ENCODE peak calls at places on chromosome 5, in nine cellular contexts. D is AG04449, O is left ventricle myocardium inferior, Q is transverse colon, N is suprapubic skin, Z is lung, J is SJSA1, X is sigmoid colon, U is neuronal stem cell. T is an unnamed sample.

GRCh38 chr5:133664422-133664821 is 52.1 kb upstream of the FSTL4 start:
- DNase-seq in N (no peak), Z (peak), X (no peak), O (no peak), Q (no peak), U (no peak), J (peak), D (no peak), T (peak)

GRCh38 chr5:98415663-98416062 is 357.8 kb upstream of the RGMB start:
- DNase-seq in X (no peak), O (no peak), D (no peak), Q (no peak), J (no peak), N (no peak), U (no peak), Z (no peak), T (no peak)

GRCh38 chr5:151697452-151697851 is 10.7 kb upstream of the SPARC start:
- DNase-seq in Z (no peak), D (no peak), U (no peak), N (no peak), O (no peak), Q (no peak), J (no peak), X (no peak), T (no peak)

GRCh38 chr5:105554613-105555169 is 1992.1 kb upstream of the NUDT12 start:
- DNase-seq in X (no peak), Q (no peak), O (no peak), Z (no peak), N (no peak), D (no peak), U (no peak), J (no peak), T (no peak)

GRCh38 chr5:171479776-171480125 is 60.3 kb downstream of the FGF18 start:
- DNase-seq in Q (no peak), D (no peak), U (no peak), N (no peak), X (no peak), O (no peak), Z (no peak), J (no peak), T (no peak)

GRCh38 chr5:14189680-14190079 is 46.5 kb downstream of the TRIO start:
- DNase-seq in Z (no peak), N (no peak), X (no peak), Q (no peak), O (no peak), D (no peak), U (no peak), J (no peak), T (no peak)

GRCh38 chr5:149125386-149125891 is 15.9 kb upstream of the ABLIM3 start:
- DNase-seq in X (no peak), N (no peak), Z (no peak), O (no peak), D (no peak), U (no peak), Q (no peak), J (no peak), T (no peak)

GRCh38 chr5:43400082-43400481 is 12.1 kb downstream of the CCL28 start:
- DNase-seq in U (no peak), O (no peak), N (no peak), Z (no peak), X (no peak), D (no peak), Q (no peak), J (no peak), T (no peak)

GRCh38 chr5:108258001-108258400 is 123.9 kb downstream of the FBXL17 start:
- DNase-seq in Q (no peak), U (no peak), N (no peak), O (no peak), X (no peak), D (no peak), Z (no peak), J (no peak), T (no peak)

GRCh38 chr5:16934123-16934522 is 2.0 kb downstream of the MYO10 start:
- DNase-seq in O (peak), J (peak), Q (peak), Z (peak), N (no peak), D (no peak), U (peak), X (peak), T (no peak)
- H3K4me3 ChIP-seq in O (peak), J (peak), Q (no peak), Z (peak), N (peak), D (peak), U (peak), X (peak), T (peak)

GRCh38 chr5:176365663-176366574 is 632 bp downstream of the ARL10 start:
- DNase-seq in J (no peak), N (no peak), Z (no peak), O (peak), Q (peak), D (no peak), X (peak), U (peak), T (peak)

GRCh38 chr5:176369934-176370711 is 4.8 kb downstream of the ARL10 start:
- DNase-seq in O (no peak), N (no peak), Q (no peak), Z (no peak), J (no peak), U (no peak), D (no peak), X (no peak), T (no peak)

GRCh38 chr5:176364765-176365662 is at the start of gene ARL10:
- DNase-seq in D (no peak), N (no peak), Z (no peak), X (no peak), U (peak), J (no peak), O (peak), Q (peak), T (no peak)

GRCh38 chr5:176368726-176369125 is 3.4 kb downstream of the ARL10 start:
- DNase-seq in D (no peak), N (no peak), Q (no peak), U (no peak), J (no peak), O (no peak), Z (no peak), X (no peak), T (no peak)

GRCh38 chr5:176366575-176366894 is 1.2 kb downstream of the ARL10 start:
- DNase-seq in D (no peak), O (no peak), U (no peak), Q (no peak), Z (no peak), X (no peak), J (no peak), N (no peak), T (no peak)
- H3K4me3 ChIP-seq in D (peak), O (peak), U (peak), Q (no peak), Z (no peak), X (peak), J (no peak), N (peak), T (peak)

GRCh38 chr5:113692466-113693204 is 179.1 kb downstream of the YTHDC2 start:
- DNase-seq in N (no peak), D (no peak), O (no peak), Z (no peak), J (no peak), U (peak), Q (no peak), X (no peak), T (no peak)
- H3K4me3 ChIP-seq in N (no peak), D (no peak), O (no peak), Z (no peak), J (no peak), U (peak), Q (no peak), X (no peak), T (no peak)

GRCh38 chr5:100790170-100790665 is 112.9 kb downstream of the ST8SIA4 start:
- DNase-seq in D (no peak), U (peak), Z (no peak), X (no peak), N (no peak), J (no peak), O (no peak), Q (peak), T (no peak)
- H3K4me3 ChIP-seq in D (no peak), U (no peak), Z (no peak), X (no peak), N (no peak), J (no peak), O (no peak), Q (no peak), T (no peak)

DNA sequence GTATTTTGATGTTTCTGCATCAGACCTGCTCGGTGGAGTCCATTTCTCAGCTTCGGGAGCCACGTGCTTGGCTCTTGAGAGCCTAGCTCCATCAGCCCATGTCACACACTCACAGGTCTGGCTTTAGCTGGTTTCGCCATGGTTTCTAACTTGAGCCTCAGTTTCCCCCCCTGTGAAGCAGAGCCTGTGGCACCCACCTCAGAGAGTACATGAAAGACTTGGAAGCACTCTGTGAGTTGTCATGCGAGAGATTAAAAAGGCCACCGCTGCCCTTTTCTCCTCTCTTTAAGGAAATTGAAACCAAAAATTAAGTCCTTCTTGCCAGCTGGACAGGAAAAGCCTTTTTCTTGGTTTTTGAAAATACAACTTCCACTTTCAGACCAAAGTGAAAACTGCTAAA is 8.8 kb downstream of the TENT4A start:
- DNase-seq in J (no peak), X (no peak), D (no peak), U (no peak), N (no peak), O (no peak), Q (no peak), Z (no peak), T (peak)
- H3K4me3 ChIP-seq in J (no peak), X (peak), D (peak), U (no peak), N (peak), O (peak), Q (no peak), Z (no peak), T (no peak)

DNA sequence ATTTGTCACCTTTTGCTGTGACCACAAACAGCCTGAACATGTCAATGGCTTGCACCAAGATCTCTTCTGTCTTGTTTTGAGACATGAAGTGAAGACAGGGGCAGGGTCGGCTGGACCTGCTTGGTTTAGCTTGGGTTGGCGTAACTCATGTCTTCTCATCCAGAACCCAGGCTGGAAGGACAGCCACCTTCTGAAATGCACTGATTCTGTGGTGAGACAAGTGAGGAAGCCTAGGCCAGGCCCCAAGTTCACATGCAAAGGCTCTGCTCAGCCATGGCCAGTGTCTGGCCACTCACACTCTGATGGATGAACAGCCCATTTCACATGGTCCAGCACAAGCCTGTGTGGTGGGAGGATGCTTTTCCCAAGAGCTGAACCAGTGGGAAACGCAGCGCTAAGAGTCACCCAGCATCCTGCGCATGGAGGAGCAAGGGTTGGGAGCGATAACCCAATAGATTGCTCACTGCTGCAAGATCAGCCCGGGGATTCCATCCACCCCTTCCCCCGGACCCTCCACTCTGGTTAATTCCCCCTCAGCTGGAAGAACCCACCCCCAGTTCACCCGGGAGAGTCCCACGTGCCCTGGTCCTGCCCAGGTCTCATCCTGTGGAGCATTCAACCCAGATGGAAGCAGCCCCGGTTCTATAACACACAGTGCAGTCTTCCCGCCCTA is 16.2 kb upstream of the MED10 start:
- DNase-seq in U (no peak), D (no peak), Z (no peak), J (no peak), N (no peak), O (no peak), X (no peak), Q (no peak), T (no peak)
- H3K4me3 ChIP-seq in U (no peak), D (no peak), Z (no peak), J (no peak), N (no peak), O (no peak), X (no peak), Q (no peak), T (no peak)

GRCh38 chr5:78783434-78784130 is 135.0 kb upstream of the LHFPL2 start:
- DNase-seq in D (no peak), U (no peak), Q (no peak), O (no peak), J (no peak), Z (no peak), X (no peak), N (no peak), T (no peak)
- H3K4me3 ChIP-seq in D (no peak), U (no peak), Q (no peak), O (no peak), J (no peak), Z (no peak), X (no peak), N (no peak), T (no peak)

GRCh38 chr5:39478851-39479250 is 54.1 kb upstream of the DAB2 start:
- DNase-seq in Z (no peak), O (no peak), U (no peak), Q (no peak), D (no peak), N (no peak), J (no peak), X (no peak), T (no peak)

GRCh38 chr5:39486361-39486760 is 61.6 kb upstream of the DAB2 start:
- DNase-seq in N (no peak), O (no peak), Z (no peak), X (no peak), J (no peak), U (no peak), Q (no peak), D (no peak), T (no peak)

GRCh38 chr5:39479537-39479936 is 54.8 kb upstream of the DAB2 start:
- DNase-seq in Z (no peak), U (no peak), J (no peak), Q (peak), O (no peak), X (no peak), D (no peak), N (no peak), T (no peak)

GRCh38 chr5:39485075-39485474 is 60.3 kb upstream of the DAB2 start:
- DNase-seq in Z (no peak), O (no peak), D (no peak), Q (no peak), J (no peak), X (no peak), U (no peak), N (no peak), T (no peak)

DNA sequence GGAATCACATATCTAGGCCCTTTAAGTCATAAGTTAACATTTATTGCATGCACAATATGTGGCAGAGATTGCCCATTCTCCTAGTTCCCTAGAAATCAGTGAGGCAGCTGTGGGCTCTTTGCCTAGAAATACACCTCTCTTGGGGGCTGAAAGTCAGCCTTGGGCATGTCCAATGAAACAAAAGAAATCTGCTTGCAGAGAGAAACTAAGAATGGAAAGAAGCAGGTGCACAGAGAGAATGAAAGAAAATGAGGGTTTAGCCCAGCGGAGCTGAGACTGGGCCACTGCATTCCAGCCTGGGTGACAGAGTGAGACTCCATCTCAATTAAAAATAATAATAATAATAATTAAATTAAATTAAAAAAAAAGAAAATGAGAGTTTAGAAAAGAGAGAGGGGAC is 57.3 kb upstream of the DAB2 start:
- DNase-seq in U (no peak), X (no peak), J (no peak), D (no peak), O (no peak), Z (no peak), Q (no peak), N (no peak), T (no peak)
- H3K4me3 ChIP-seq in U (no peak), X (no peak), J (no peak), D (no peak), O (no peak), Z (no peak), Q (no peak), N (no peak), T (no peak)